ENCODE peak calls at places on chromosomes 13 and 19, in seven cellular contexts. B is DND-41; N is heart right ventricle; M is K562; Z is Right ventricle myocardium inferior; X is memory B cell; C is activated CD4-positive, alpha-beta T cell treated with anti-CD3 and anti-CD28 coated beads for 36 hours. W is an unnamed sample.

GRCh38 chr19:52397310-52398090 is at the start of gene ZNF528:
- ATAC-seq in C (peak), M (peak), N (peak), X (peak), B (peak), Z (peak), W (peak)

GRCh38 chr13:110314516-110315245 is 7.6 kb downstream of the COL4A2 start:
- ATAC-seq in N (peak), Z (peak), B (no peak), M (no peak), X (no peak), C (no peak), W (no peak)

GRCh38 chr13:58238972-58239773 is 607.6 kb downstream of the PCDH17 start:
- ATAC-seq in C (no peak), X (no peak), M (no peak), B (no peak), Z (peak), N (peak), W (no peak)

GRCh38 chr13:51760592-51760991 is 43.4 kb downstream of the DHRS12 start:
- ATAC-seq in M (no peak), B (no peak), Z (no peak), N (no peak), X (no peak), C (no peak), W (no peak)

GRCh38 chr19:17505218-17505617 is 6.2 kb upstream of the PGLS start:
- ATAC-seq in X (no peak), N (no peak), Z (no peak), B (no peak), C (no peak), M (no peak), W (no peak)

GRCh38 chr13:88670509-88670908 is 999.3 kb downstream of the SLITRK5 start:
- ATAC-seq in B (no peak), X (no peak), M (no peak), C (no peak), Z (no peak), N (no peak), W (no peak)

GRCh38 chr19:2944403-2944774 is 382 bp downstream of the ZNF77 start:
- ATAC-seq in M (peak), B (no peak), N (no peak), X (no peak), Z (no peak), C (no peak), W (no peak)

GRCh38 chr13:44280461-44280860 is 93.2 kb upstream of the SERP2 start:
- ATAC-seq in N (no peak), C (no peak), X (no peak), Z (no peak), M (no peak), B (no peak), W (no peak)

GRCh38 chr13:24328145-24328544 is 18.8 kb downstream of the C1QTNF9 start:
- ATAC-seq in B (no peak), X (no peak), C (peak), M (no peak), N (no peak), Z (no peak), W (no peak)

GRCh38 chr13:73286177-73286576 is 227.4 kb downstream of the KLF5 start:
- ATAC-seq in C (no peak), Z (no peak), M (no peak), B (no peak), X (no peak), N (no peak), W (no peak)

GRCh38 chr13:51620165-51620983 is 36.1 kb downstream of the WDFY2 start:
- ATAC-seq in Z (peak), N (peak), B (no peak), M (no peak), C (no peak), X (no peak), W (peak)

GRCh38 chr13:52432456-52432855 is 18.0 kb downstream of the VPS36 start:
- ATAC-seq in M (no peak), C (no peak), N (no peak), Z (no peak), X (no peak), B (no peak), W (no peak)

GRCh38 chr13:39941236-39941635 is 285.8 kb downstream of the COG6 start:
- ATAC-seq in C (no peak), M (no peak), N (no peak), X (no peak), Z (no peak), B (no peak), W (no peak)

GRCh38 chr19:10320602-10321416 is 5.0 kb upstream of the FDX2 start:
- ATAC-seq in B (no peak), X (no peak), Z (no peak), C (no peak), N (no peak), M (no peak), W (no peak)

GRCh38 chr13:48222358-48223015 is 10.5 kb upstream of the ITM2B start:
- ATAC-seq in N (peak), M (no peak), X (no peak), Z (peak), B (peak), C (peak), W (peak)

GRCh38 chr19:21202865-21203494 is 61.1 kb downstream of the ZNF431 start:
- ATAC-seq in Z (peak), B (peak), C (peak), N (no peak), M (peak), X (no peak), W (no peak)

GRCh38 chr19:3531716-3532115 is 7.3 kb upstream of the TEKTIP1 start:
- ATAC-seq in M (no peak), X (no peak), Z (no peak), N (no peak), C (no peak), B (no peak), W (no peak)

GRCh38 chr13:110464547-110465343 is 96.8 kb downstream of the RAB20 start:
- ATAC-seq in N (peak), B (no peak), Z (no peak), C (no peak), M (no peak), X (peak), W (no peak)

GRCh38 chr19:5455367-5456129 is at the start of gene ZNRF4:
- ATAC-seq in C (no peak), N (no peak), X (no peak), M (no peak), Z (no peak), B (no peak), W (no peak)

GRCh38 chr13:67416047-67416925 is 186.2 kb upstream of the PCDH9 start:
- ATAC-seq in B (no peak), M (peak), C (no peak), N (no peak), X (no peak), Z (peak), W (no peak)

GRCh38 chr13:33692531-33692930 is 125.4 kb upstream of the RFC3 start:
- ATAC-seq in B (no peak), X (no peak), Z (no peak), M (no peak), N (no peak), C (no peak), W (no peak)

GRCh38 chr19:19538077-19538764 is at the start of gene CILP2:
- ATAC-seq in Z (peak), X (peak), B (no peak), N (peak), C (peak), M (no peak), W (no peak)

GRCh38 chr13:30997697-30998547 is 65.5 kb downstream of the TEX26 start:
- ATAC-seq in Z (peak), M (no peak), N (peak), X (no peak), C (peak), B (no peak), W (no peak)

GRCh38 chr19:12112701-12113100 is 27.4 kb downstream of the ZNF20 start:
- ATAC-seq in N (no peak), Z (no peak), C (peak), X (no peak), M (no peak), B (no peak), W (no peak)

GRCh38 chr19:6161271-6161850 is 25.9 kb downstream of the ACSBG2 start:
- ATAC-seq in Z (no peak), N (peak), M (peak), C (peak), B (peak), X (peak), W (peak)

GRCh38 chr19:22515435-22515834 is 93.3 kb upstream of the ZNF98 start:
- ATAC-seq in X (no peak), M (no peak), N (no peak), C (no peak), B (no peak), Z (no peak), W (no peak)

GRCh38 chr13:106407338-106407737 is 128.1 kb downstream of the EFNB2 start:
- ATAC-seq in M (no peak), X (no peak), N (no peak), Z (no peak), B (no peak), C (no peak), W (no peak)

GRCh38 chr13:113771709-113772331 is 12.8 kb downstream of the TMEM255B start:
- ATAC-seq in Z (no peak), M (no peak), B (no peak), X (no peak), C (peak), N (no peak), W (no peak)

GRCh38 chr13:36418022-36418805 is 14.1 kb upstream of the CCNA1 start:
- ATAC-seq in X (no peak), C (peak), N (no peak), M (no peak), Z (no peak), B (peak), W (no peak)

GRCh38 chr13:110306960-110307696 is at the start of the genes COL4A1 and COL4A2:
- ATAC-seq in C (no peak), B (no peak), N (peak), M (no peak), Z (peak), X (no peak), W (peak)

GRCh38 chr19:29098863-29099481 is 114.0 kb downstream of the UQCRFS1 start:
- ATAC-seq in X (no peak), Z (peak), B (no peak), N (peak), C (no peak), M (peak), W (peak)

GRCh38 chr19:12779162-12779993 is 4.0 kb upstream of the HOOK2 start:
- ATAC-seq in X (no peak), Z (peak), B (no peak), N (peak), M (peak), C (no peak), W (no peak)

GRCh38 chr13:30737511-30738342 is 2.4 kb downstream of the ALOX5AP start:
- ATAC-seq in Z (peak), M (no peak), N (peak), B (peak), C (no peak), X (peak), W (no peak)

GRCh38 chr19:43532571-43532961 is 422 bp upstream of the ZNF575 start:
- ATAC-seq in N (peak), M (no peak), B (no peak), Z (no peak), X (peak), C (peak), W (no peak)

GRCh38 chr19:3163943-3164342 is 14.6 kb upstream of the S1PR4 start:
- ATAC-seq in M (no peak), C (no peak), X (no peak), Z (no peak), B (no peak), N (no peak), W (no peak)